ENCODE peak calls at places on chromosomes 5 and 9, in seven cellular contexts. L, Q, T, X, C, B and P are unnamed samples.

GRCh38 chr9:129289131-129289731 is 111.2 kb upstream of the IER5L start:
- DNase-seq in B (no peak), T (no peak), C (no peak), X (no peak), L (no peak), Q (no peak), P (no peak)

GRCh38 chr5:81748556-81748955 is 2.3 kb downstream of the SSBP2 start:
- DNase-seq in Q (no peak), L (no peak), C (no peak), B (no peak), T (no peak), X (no peak), P (no peak)

GRCh38 chr5:159337291-159337974 is 7.1 kb upstream of the IL12B start:
- DNase-seq in C (peak), T (peak), B (no peak), L (peak), Q (no peak), X (no peak), P (no peak)

GRCh38 chr9:4519604-4520003 is 29.3 kb downstream of the SLC1A1 start:
- DNase-seq in Q (no peak), B (no peak), C (no peak), T (no peak), L (no peak), X (no peak), P (no peak)

GRCh38 chr9:15250013-15250412 is 57.0 kb downstream of the TTC39B start:
- DNase-seq in X (no peak), Q (no peak), C (no peak), L (peak), T (no peak), B (no peak), P (no peak)

GRCh38 chr9:92807757-92808725 is 43.4 kb upstream of the BICD2 start:
- DNase-seq in Q (no peak), B (peak), X (peak), L (no peak), T (no peak), C (peak), P (no peak)

GRCh38 chr9:27990524-27990923 is 417.2 kb upstream of the C9orf72 start:
- DNase-seq in Q (no peak), L (no peak), B (no peak), C (no peak), T (no peak), X (no peak), P (no peak)

GRCh38 chr5:138109463-138110265 is 25.8 kb downstream of the WNT8A start:
- DNase-seq in C (no peak), L (no peak), B (no peak), X (no peak), T (no peak), Q (no peak), P (no peak)

GRCh38 chr5:172634106-172634899 is 6.8 kb upstream of the NEURL1B start:
- DNase-seq in L (no peak), B (no peak), X (no peak), C (no peak), T (peak), Q (no peak), P (no peak)

GRCh38 chr5:173868096-173868879 is 19.9 kb upstream of the CPEB4 start:
- DNase-seq in Q (no peak), C (no peak), X (no peak), L (peak), B (no peak), T (peak), P (no peak)

GRCh38 chr5:55440188-55440646 is 94.5 kb downstream of the PLPP1 start:
- DNase-seq in L (peak), B (no peak), C (no peak), T (peak), Q (no peak), X (no peak), P (peak)